ENCODE peak calls at places on chromosomes 7 and 10, in seven cellular contexts. P is stimulated activated CD4-positive, alpha-beta T cell treated with anti-CD3 and anti-CD28 coated beads, Interleukin-15, amount 100 ng/mL, for 1 hour; B is activated T-cell treated with anti-CD3 and anti-CD28 coated beads for 1 hour; T is lower lobe of right lung; G is NCI-H2107; Z is GM20000; Q is GM12891. W is an unnamed sample.

GRCh38 chr10:71998119-71998839 is 34.1 kb downstream of the CHST3 start:
- DNase-seq in G (no peak), P (no peak), Z (no peak), T (no peak), Q (no peak), B (no peak), W (no peak)

GRCh38 chr10:121033371-121033770 is 182.2 kb downstream of the WDR11 start:
- DNase-seq in B (no peak), Q (no peak), T (no peak), G (no peak), Z (no peak), P (no peak), W (no peak)

GRCh38 chr7:22651534-22652243 is 75.3 kb upstream of the IL6 start:
- DNase-seq in T (no peak), Z (no peak), Q (no peak), B (no peak), G (no peak), P (no peak), W (no peak)

GRCh38 chr10:90847436-90847835 is 10.4 kb downstream of the HTR7 start:
- DNase-seq in G (no peak), B (no peak), T (no peak), Q (no peak), P (no peak), Z (no peak), W (no peak)

GRCh38 chr10:52066383-52066782 is 247.7 kb upstream of the DKK1 start:
- DNase-seq in T (no peak), B (no peak), G (no peak), P (no peak), Q (no peak), Z (no peak), W (no peak)

GRCh38 chr7:832292-832967 is at the start of gene SUN1:
- DNase-seq in P (peak), Z (peak), T (no peak), Q (peak), B (peak), G (no peak), W (peak)

GRCh38 chr10:119313645-119314044 is 106.3 kb downstream of the GRK5 start:
- DNase-seq in B (no peak), P (no peak), G (no peak), Z (peak), T (no peak), Q (no peak), W (peak)

GRCh38 chr10:91758303-91759146 is 39.7 kb upstream of the TNKS2 start:
- DNase-seq in Z (peak), G (peak), B (no peak), Q (no peak), T (no peak), P (no peak), W (peak)

GRCh38 chr10:31554556-31554955 is 235.5 kb downstream of the ZEB1 start:
- DNase-seq in G (no peak), T (no peak), B (no peak), Z (no peak), Q (no peak), P (no peak), W (no peak)

GRCh38 chr7:21412953-21413352 is 14.9 kb upstream of the SP4 start:
- DNase-seq in Z (no peak), P (no peak), B (no peak), G (no peak), Q (no peak), T (no peak), W (no peak)

GRCh38 chr10:14583252-14583651 is 191.4 kb downstream of the FAM107B start:
- DNase-seq in Z (no peak), P (peak), Q (no peak), G (no peak), B (peak), T (no peak), W (peak)

GRCh38 chr7:22675917-22676343 is 51.1 kb upstream of the IL6 start:
- DNase-seq in Q (no peak), B (peak), Z (no peak), T (no peak), G (no peak), P (no peak), W (no peak)

GRCh38 chr7:17690030-17690429 is 250.3 kb downstream of the SNX13 start:
- DNase-seq in Q (no peak), B (no peak), G (no peak), Z (no peak), T (no peak), P (no peak), W (no peak)

GRCh38 chr7:19665399-19666008 is 43.3 kb downstream of the POLR1F start:
- DNase-seq in T (no peak), Z (peak), P (no peak), G (peak), B (no peak), Q (no peak), W (no peak)

GRCh38 chr7:117157121-117157870 is 165.6 kb downstream of the WNT2 start:
- DNase-seq in P (no peak), G (no peak), B (no peak), Q (no peak), T (peak), Z (no peak), W (no peak)

GRCh38 chr7:134892002-134892693 is 94.2 kb upstream of the AGBL3 start:
- DNase-seq in T (no peak), Z (no peak), B (no peak), Q (no peak), G (no peak), P (no peak), W (no peak)

GRCh38 chr7:128906001-128906765 is 4.3 kb downstream of the KCP start:
- DNase-seq in P (no peak), Z (peak), T (no peak), Q (no peak), G (no peak), B (no peak), W (no peak)

GRCh38 chr7:1892011-1892965 is 222.2 kb downstream of the ELFN1 start:
- DNase-seq in P (no peak), Q (no peak), G (no peak), Z (no peak), T (no peak), B (no peak), W (no peak)

GRCh38 chr7:625376-625971 is 101.0 kb upstream of the DNAAF5 start:
- DNase-seq in B (no peak), G (no peak), Q (no peak), P (no peak), T (no peak), Z (no peak), W (peak)

GRCh38 chr7:56045796-56046195 is 5.4 kb downstream of the PSPH start:
- DNase-seq in Z (no peak), Q (no peak), B (no peak), G (no peak), T (no peak), P (no peak), W (no peak)

GRCh38 chr7:78326189-78326588 is 527.6 kb downstream of the PHTF2 start:
- DNase-seq in Z (no peak), P (no peak), T (no peak), Q (no peak), B (no peak), G (no peak), W (no peak)

GRCh38 chr10:68938117-68938516 is 17.9 kb upstream of the DDX21 start:
- DNase-seq in P (no peak), T (no peak), G (no peak), B (no peak), Q (no peak), Z (no peak), W (no peak)

GRCh38 chr10:104293021-104293420 is 24.0 kb downstream of the GSTO2 start:
- DNase-seq in Q (no peak), P (no peak), T (no peak), B (no peak), G (no peak), Z (no peak), W (no peak)

GRCh38 chr10:87534173-87534858 is 29.6 kb downstream of the MINPP1 start:
- DNase-seq in G (no peak), P (no peak), Q (no peak), Z (peak), T (no peak), B (no peak), W (no peak)

GRCh38 chr7:157386979-157387800 is 50.4 kb downstream of the DNAJB6 start:
- DNase-seq in Q (no peak), B (peak), Z (peak), G (peak), T (peak), P (peak), W (peak)

GRCh38 chr10:51073035-51073434 is 1.3 kb upstream of the PRKG1 start:
- DNase-seq in G (no peak), P (no peak), B (no peak), Q (no peak), T (no peak), Z (no peak), W (no peak)

GRCh38 chr7:2702594-2702957 is 14.6 kb downstream of the AMZ1 start:
- DNase-seq in T (no peak), G (no peak), B (no peak), P (no peak), Q (no peak), Z (no peak), W (no peak)

GRCh38 chr10:4812952-4813351 is 13.1 kb upstream of the AKR1E2 start:
- DNase-seq in Q (no peak), B (no peak), T (no peak), Z (no peak), G (no peak), P (no peak), W (no peak)

GRCh38 chr10:30534465-30535144 is 94.9 kb downstream of the LYZL2 start:
- DNase-seq in Z (peak), B (peak), G (no peak), P (peak), Q (no peak), T (peak), W (peak)

W was measured in CD8-positive, alpha-beta memory T cell.